ENCODE peak calls at places on chromosomes 13 and 19, in seven cellular contexts. One of them, this sample, is unnamed.

GRCh38 chr13:43157796-43158195 is 134.4 kb downstream of the DNAJC15 start:
- DNase-seq in stimulated activated CD4-positive, alpha-beta T cell treated with anti-CD3 and anti-CD28 coated beads, Interleukin-2, amount 100 ng/mL, for 48 hours: no peak
- DNase-seq in ureter: no peak
- DNase-seq in HT1080: no peak
- DNase-seq in stimulated activated CD8-positive, alpha-beta memory T cell treated with anti-CD3 and anti-CD28 coated beads, Interleukin-12 subunit alpha, Interleukin-12 subunit beta, amount 100 ng/mL, for 4 hours: no peak
- DNase-seq in NB4: no peak
- DNase-seq in uterus: no peak
- DNase-seq in this sample: no peak

GRCh38 chr19:36652958-36653357 is 13.7 kb downstream of the ZNF461 start:
- DNase-seq in ureter: no peak
- DNase-seq in stimulated activated CD8-positive, alpha-beta memory T cell treated with anti-CD3 and anti-CD28 coated beads, Interleukin-12 subunit alpha, Interleukin-12 subunit beta, amount 100 ng/mL, for 4 hours: no peak
- DNase-seq in uterus: no peak
- DNase-seq in NB4: no peak
- DNase-seq in HT1080: no peak
- DNase-seq in stimulated activated CD4-positive, alpha-beta T cell treated with anti-CD3 and anti-CD28 coated beads, Interleukin-2, amount 100 ng/mL, for 48 hours: no peak
- DNase-seq in this sample: no peak

GRCh38 chr13:52084971-52085370 is 43.9 kb downstream of the NEK5 start:
- DNase-seq in stimulated activated CD4-positive, alpha-beta T cell treated with anti-CD3 and anti-CD28 coated beads, Interleukin-2, amount 100 ng/mL, for 48 hours: no peak
- DNase-seq in stimulated activated CD8-positive, alpha-beta memory T cell treated with anti-CD3 and anti-CD28 coated beads, Interleukin-12 subunit alpha, Interleukin-12 subunit beta, amount 100 ng/mL, for 4 hours: no peak
- DNase-seq in uterus: no peak
- DNase-seq in ureter: no peak
- DNase-seq in HT1080: no peak
- DNase-seq in NB4: no peak
- DNase-seq in this sample: no peak

GRCh38 chr19:1238373-1239303 is 833 bp upstream of the CBARP start:
- DNase-seq in stimulated activated CD4-positive, alpha-beta T cell treated with anti-CD3 and anti-CD28 coated beads, Interleukin-2, amount 100 ng/mL, for 48 hours: no peak
- DNase-seq in stimulated activated CD8-positive, alpha-beta memory T cell treated with anti-CD3 and anti-CD28 coated beads, Interleukin-12 subunit alpha, Interleukin-12 subunit beta, amount 100 ng/mL, for 4 hours: no peak
- DNase-seq in NB4: no peak
- DNase-seq in uterus: no peak
- DNase-seq in ureter: no peak
- DNase-seq in HT1080: no peak
- DNase-seq in this sample: no peak

GRCh38 chr19:55090564-55090963 is 14.9 kb downstream of the EPS8L1 start:
- DNase-seq in ureter: no peak
- DNase-seq in stimulated activated CD8-positive, alpha-beta memory T cell treated with anti-CD3 and anti-CD28 coated beads, Interleukin-12 subunit alpha, Interleukin-12 subunit beta, amount 100 ng/mL, for 4 hours: no peak
- DNase-seq in stimulated activated CD4-positive, alpha-beta T cell treated with anti-CD3 and anti-CD28 coated beads, Interleukin-2, amount 100 ng/mL, for 48 hours: no peak
- DNase-seq in NB4: no peak
- DNase-seq in uterus: no peak
- DNase-seq in HT1080: no peak
- DNase-seq in this sample: no peak

GRCh38 chr13:80814541-80814940 is 473.6 kb upstream of the SPRY2 start:
- DNase-seq in uterus: no peak
- DNase-seq in ureter: no peak
- DNase-seq in NB4: no peak
- DNase-seq in HT1080: no peak
- DNase-seq in stimulated activated CD4-positive, alpha-beta T cell treated with anti-CD3 and anti-CD28 coated beads, Interleukin-2, amount 100 ng/mL, for 48 hours: no peak
- DNase-seq in stimulated activated CD8-positive, alpha-beta memory T cell treated with anti-CD3 and anti-CD28 coated beads, Interleukin-12 subunit alpha, Interleukin-12 subunit beta, amount 100 ng/mL, for 4 hours: no peak
- DNase-seq in this sample: no peak

GRCh38 chr13:23871616-23872220 is 17.5 kb downstream of the MIPEP start:
- DNase-seq in HT1080: peak
- DNase-seq in uterus: no peak
- DNase-seq in stimulated activated CD4-positive, alpha-beta T cell treated with anti-CD3 and anti-CD28 coated beads, Interleukin-2, amount 100 ng/mL, for 48 hours: no peak
- DNase-seq in ureter: no peak
- DNase-seq in NB4: peak
- DNase-seq in stimulated activated CD8-positive, alpha-beta memory T cell treated with anti-CD3 and anti-CD28 coated beads, Interleukin-12 subunit alpha, Interleukin-12 subunit beta, amount 100 ng/mL, for 4 hours: no peak
- DNase-seq in this sample: no peak

GRCh38 chr19:35559281-35559659 is 4.2 kb downstream of the ATP4A start:
- DNase-seq in stimulated activated CD4-positive, alpha-beta T cell treated with anti-CD3 and anti-CD28 coated beads, Interleukin-2, amount 100 ng/mL, for 48 hours: no peak
- DNase-seq in ureter: no peak
- DNase-seq in stimulated activated CD8-positive, alpha-beta memory T cell treated with anti-CD3 and anti-CD28 coated beads, Interleukin-12 subunit alpha, Interleukin-12 subunit beta, amount 100 ng/mL, for 4 hours: no peak
- DNase-seq in HT1080: no peak
- DNase-seq in uterus: no peak
- DNase-seq in NB4: peak
- DNase-seq in this sample: no peak

GRCh38 chr13:48741377-48741776 is 87.6 kb downstream of the CYSLTR2 start:
- DNase-seq in ureter: no peak
- DNase-seq in HT1080: no peak
- DNase-seq in NB4: no peak
- DNase-seq in stimulated activated CD8-positive, alpha-beta memory T cell treated with anti-CD3 and anti-CD28 coated beads, Interleukin-12 subunit alpha, Interleukin-12 subunit beta, amount 100 ng/mL, for 4 hours: no peak
- DNase-seq in uterus: no peak
- DNase-seq in stimulated activated CD4-positive, alpha-beta T cell treated with anti-CD3 and anti-CD28 coated beads, Interleukin-2, amount 100 ng/mL, for 48 hours: no peak
- DNase-seq in this sample: no peak

GRCh38 chr19:54343868-54344267 is 4.9 kb upstream of the LILRA4 start:
- DNase-seq in uterus: no peak
- DNase-seq in HT1080: no peak
- DNase-seq in stimulated activated CD4-positive, alpha-beta T cell treated with anti-CD3 and anti-CD28 coated beads, Interleukin-2, amount 100 ng/mL, for 48 hours: no peak
- DNase-seq in stimulated activated CD8-positive, alpha-beta memory T cell treated with anti-CD3 and anti-CD28 coated beads, Interleukin-12 subunit alpha, Interleukin-12 subunit beta, amount 100 ng/mL, for 4 hours: no peak
- DNase-seq in NB4: no peak
- DNase-seq in ureter: no peak
- DNase-seq in this sample: no peak

GRCh38 chr13:48251616-48252081 is 18.6 kb downstream of the ITM2B start:
- DNase-seq in uterus: no peak
- DNase-seq in HT1080: no peak
- DNase-seq in NB4: no peak
- DNase-seq in stimulated activated CD8-positive, alpha-beta memory T cell treated with anti-CD3 and anti-CD28 coated beads, Interleukin-12 subunit alpha, Interleukin-12 subunit beta, amount 100 ng/mL, for 4 hours: no peak
- DNase-seq in ureter: no peak
- DNase-seq in stimulated activated CD4-positive, alpha-beta T cell treated with anti-CD3 and anti-CD28 coated beads, Interleukin-2, amount 100 ng/mL, for 48 hours: no peak
- DNase-seq in this sample: no peak

GRCh38 chr19:8046569-8047165 is 5.9 kb upstream of the CCL25 start:
- DNase-seq in uterus: no peak
- DNase-seq in stimulated activated CD8-positive, alpha-beta memory T cell treated with anti-CD3 and anti-CD28 coated beads, Interleukin-12 subunit alpha, Interleukin-12 subunit beta, amount 100 ng/mL, for 4 hours: no peak
- DNase-seq in ureter: no peak
- DNase-seq in NB4: no peak
- DNase-seq in stimulated activated CD4-positive, alpha-beta T cell treated with anti-CD3 and anti-CD28 coated beads, Interleukin-2, amount 100 ng/mL, for 48 hours: no peak
- DNase-seq in HT1080: no peak
- DNase-seq in this sample: no peak

GRCh38 chr19:48511800-48512503 is at the start of gene LMTK3:
- DNase-seq in NB4: peak
- DNase-seq in stimulated activated CD8-positive, alpha-beta memory T cell treated with anti-CD3 and anti-CD28 coated beads, Interleukin-12 subunit alpha, Interleukin-12 subunit beta, amount 100 ng/mL, for 4 hours: peak
- DNase-seq in HT1080: peak
- DNase-seq in ureter: peak
- DNase-seq in stimulated activated CD4-positive, alpha-beta T cell treated with anti-CD3 and anti-CD28 coated beads, Interleukin-2, amount 100 ng/mL, for 48 hours: peak
- DNase-seq in uterus: no peak
- DNase-seq in this sample: no peak

GRCh38 chr13:33519561-33520479 is 234.3 kb upstream of the STARD13 start:
- DNase-seq in stimulated activated CD4-positive, alpha-beta T cell treated with anti-CD3 and anti-CD28 coated beads, Interleukin-2, amount 100 ng/mL, for 48 hours: no peak
- DNase-seq in uterus: no peak
- DNase-seq in stimulated activated CD8-positive, alpha-beta memory T cell treated with anti-CD3 and anti-CD28 coated beads, Interleukin-12 subunit alpha, Interleukin-12 subunit beta, amount 100 ng/mL, for 4 hours: no peak
- DNase-seq in NB4: no peak
- DNase-seq in ureter: no peak
- DNase-seq in HT1080: peak
- DNase-seq in this sample: no peak

GRCh38 chr19:52297601-52298358 is 811 bp downstream of the ZNF480 start:
- DNase-seq in stimulated activated CD4-positive, alpha-beta T cell treated with anti-CD3 and anti-CD28 coated beads, Interleukin-2, amount 100 ng/mL, for 48 hours: no peak
- DNase-seq in stimulated activated CD8-positive, alpha-beta memory T cell treated with anti-CD3 and anti-CD28 coated beads, Interleukin-12 subunit alpha, Interleukin-12 subunit beta, amount 100 ng/mL, for 4 hours: no peak
- DNase-seq in NB4: peak
- DNase-seq in uterus: no peak
- DNase-seq in HT1080: no peak
- DNase-seq in ureter: no peak
- DNase-seq in this sample: no peak

GRCh38 chr13:21047591-21048282 is 13.6 kb downstream of the LATS2 start:
- DNase-seq in HT1080: no peak
- DNase-seq in stimulated activated CD4-positive, alpha-beta T cell treated with anti-CD3 and anti-CD28 coated beads, Interleukin-2, amount 100 ng/mL, for 48 hours: no peak
- DNase-seq in uterus: no peak
- DNase-seq in NB4: peak
- DNase-seq in stimulated activated CD8-positive, alpha-beta memory T cell treated with anti-CD3 and anti-CD28 coated beads, Interleukin-12 subunit alpha, Interleukin-12 subunit beta, amount 100 ng/mL, for 4 hours: no peak
- DNase-seq in ureter: no peak
- DNase-seq in this sample: no peak

GRCh38 chr19:43872547-43873336 is 45.6 kb downstream of the ZNF283 start:
- DNase-seq in HT1080: peak
- DNase-seq in stimulated activated CD4-positive, alpha-beta T cell treated with anti-CD3 and anti-CD28 coated beads, Interleukin-2, amount 100 ng/mL, for 48 hours: no peak
- DNase-seq in NB4: no peak
- DNase-seq in ureter: no peak
- DNase-seq in uterus: no peak
- DNase-seq in stimulated activated CD8-positive, alpha-beta memory T cell treated with anti-CD3 and anti-CD28 coated beads, Interleukin-12 subunit alpha, Interleukin-12 subunit beta, amount 100 ng/mL, for 4 hours: no peak
- DNase-seq in this sample: no peak

GRCh38 chr19:13018037-13018914 is 23.0 kb downstream of the NFIX start:
- DNase-seq in HT1080: no peak
- DNase-seq in ureter: no peak
- DNase-seq in stimulated activated CD4-positive, alpha-beta T cell treated with anti-CD3 and anti-CD28 coated beads, Interleukin-2, amount 100 ng/mL, for 48 hours: no peak
- DNase-seq in NB4: no peak
- DNase-seq in stimulated activated CD8-positive, alpha-beta memory T cell treated with anti-CD3 and anti-CD28 coated beads, Interleukin-12 subunit alpha, Interleukin-12 subunit beta, amount 100 ng/mL, for 4 hours: no peak
- DNase-seq in uterus: peak
- DNase-seq in this sample: no peak

GRCh38 chr13:104297075-104297474 is 1230.9 kb upstream of the SLC10A2 start:
- DNase-seq in HT1080: no peak
- DNase-seq in stimulated activated CD8-positive, alpha-beta memory T cell treated with anti-CD3 and anti-CD28 coated beads, Interleukin-12 subunit alpha, Interleukin-12 subunit beta, amount 100 ng/mL, for 4 hours: no peak
- DNase-seq in NB4: no peak
- DNase-seq in uterus: no peak
- DNase-seq in stimulated activated CD4-positive, alpha-beta T cell treated with anti-CD3 and anti-CD28 coated beads, Interleukin-2, amount 100 ng/mL, for 48 hours: no peak
- DNase-seq in ureter: no peak
- DNase-seq in this sample: no peak

GRCh38 chr19:41548954-41549688 is 26.8 kb upstream of the CEACAM21 start:
- DNase-seq in NB4: peak
- DNase-seq in stimulated activated CD4-positive, alpha-beta T cell treated with anti-CD3 and anti-CD28 coated beads, Interleukin-2, amount 100 ng/mL, for 48 hours: peak
- DNase-seq in stimulated activated CD8-positive, alpha-beta memory T cell treated with anti-CD3 and anti-CD28 coated beads, Interleukin-12 subunit alpha, Interleukin-12 subunit beta, amount 100 ng/mL, for 4 hours: peak
- DNase-seq in ureter: no peak
- DNase-seq in HT1080: no peak
- DNase-seq in uterus: no peak
- DNase-seq in this sample: no peak

GRCh38 chr13:36696410-36696809 is 22.6 kb downstream of the SERTM1 start:
- DNase-seq in stimulated activated CD8-positive, alpha-beta memory T cell treated with anti-CD3 and anti-CD28 coated beads, Interleukin-12 subunit alpha, Interleukin-12 subunit beta, amount 100 ng/mL, for 4 hours: no peak
- DNase-seq in ureter: no peak
- DNase-seq in stimulated activated CD4-positive, alpha-beta T cell treated with anti-CD3 and anti-CD28 coated beads, Interleukin-2, amount 100 ng/mL, for 48 hours: no peak
- DNase-seq in HT1080: no peak
- DNase-seq in uterus: no peak
- DNase-seq in NB4: no peak
- DNase-seq in this sample: no peak

GRCh38 chr13:65472336-65472735 is 1757.8 kb downstream of the PCDH9 start:
- DNase-seq in uterus: no peak
- DNase-seq in stimulated activated CD8-positive, alpha-beta memory T cell treated with anti-CD3 and anti-CD28 coated beads, Interleukin-12 subunit alpha, Interleukin-12 subunit beta, amount 100 ng/mL, for 4 hours: no peak
- DNase-seq in stimulated activated CD4-positive, alpha-beta T cell treated with anti-CD3 and anti-CD28 coated beads, Interleukin-2, amount 100 ng/mL, for 48 hours: no peak
- DNase-seq in ureter: no peak
- DNase-seq in HT1080: no peak
- DNase-seq in NB4: no peak
- DNase-seq in this sample: no peak

GRCh38 chr13:98549006-98549727 is 27.7 kb downstream of the STK24 start:
- DNase-seq in uterus: no peak
- DNase-seq in stimulated activated CD8-positive, alpha-beta memory T cell treated with anti-CD3 and anti-CD28 coated beads, Interleukin-12 subunit alpha, Interleukin-12 subunit beta, amount 100 ng/mL, for 4 hours: no peak
- DNase-seq in stimulated activated CD4-positive, alpha-beta T cell treated with anti-CD3 and anti-CD28 coated beads, Interleukin-2, amount 100 ng/mL, for 48 hours: no peak
- DNase-seq in NB4: peak
- DNase-seq in ureter: no peak
- DNase-seq in HT1080: peak
- DNase-seq in this sample: no peak

GRCh38 chr19:4058696-4059492 is 7.8 kb downstream of the ZBTB7A start:
- DNase-seq in uterus: no peak
- DNase-seq in stimulated activated CD4-positive, alpha-beta T cell treated with anti-CD3 and anti-CD28 coated beads, Interleukin-2, amount 100 ng/mL, for 48 hours: no peak
- DNase-seq in stimulated activated CD8-positive, alpha-beta memory T cell treated with anti-CD3 and anti-CD28 coated beads, Interleukin-12 subunit alpha, Interleukin-12 subunit beta, amount 100 ng/mL, for 4 hours: no peak
- DNase-seq in ureter: no peak
- DNase-seq in HT1080: no peak
- DNase-seq in NB4: no peak
- DNase-seq in this sample: no peak

GRCh38 chr19:42563352-42564210 is 31.1 kb downstream of the CEACAM8 start:
- DNase-seq in stimulated activated CD4-positive, alpha-beta T cell treated with anti-CD3 and anti-CD28 coated beads, Interleukin-2, amount 100 ng/mL, for 48 hours: peak
- DNase-seq in stimulated activated CD8-positive, alpha-beta memory T cell treated with anti-CD3 and anti-CD28 coated beads, Interleukin-12 subunit alpha, Interleukin-12 subunit beta, amount 100 ng/mL, for 4 hours: no peak
- DNase-seq in NB4: peak
- DNase-seq in uterus: no peak
- DNase-seq in ureter: no peak
- DNase-seq in HT1080: no peak
- DNase-seq in this sample: peak

GRCh38 chr13:32381539-32381938 is 46.4 kb downstream of the N4BP2L1 start:
- DNase-seq in HT1080: no peak
- DNase-seq in NB4: peak
- DNase-seq in ureter: no peak
- DNase-seq in stimulated activated CD4-positive, alpha-beta T cell treated with anti-CD3 and anti-CD28 coated beads, Interleukin-2, amount 100 ng/mL, for 48 hours: no peak
- DNase-seq in uterus: no peak
- DNase-seq in stimulated activated CD8-positive, alpha-beta memory T cell treated with anti-CD3 and anti-CD28 coated beads, Interleukin-12 subunit alpha, Interleukin-12 subunit beta, amount 100 ng/mL, for 4 hours: no peak
- DNase-seq in this sample: no peak